ENCODE peak calls at places on chromosomes 16 and 17, in four cellular contexts. Q is tibial nerve, Y is IMR-90, S is thyroid gland. Z is an unnamed sample. For H3K4me1, the result is how much of the 10 kb centered on the place peaks cover.

GRCh38 chr16:57863434-57864160 is 61.3 kb upstream of the KIFC3 start:
- DNase-seq in Q (peak), Y (peak), S (peak), Z (no peak)

GRCh38 chr17:39579318-39580081 is 28.2 kb downstream of the NEUROD2 start:
- DNase-seq in Q (no peak), Y (no peak), S (no peak), Z (no peak)

GRCh38 chr17:22202702-22203101 is 510.4 kb downstream of the KCNJ18 start:
- DNase-seq in Q (no peak), Y (no peak), S (no peak), Z (peak)

GRCh38 chr16:87648236-87648635 is 45.9 kb downstream of the JPH3 start:
- DNase-seq in Q (no peak), Y (no peak), S (no peak), Z (no peak)

GRCh38 chr16:4003166-4003565 is 113.1 kb downstream of the ADCY9 start:
- DNase-seq in Q (no peak), Y (no peak), S (no peak), Z (no peak)

GRCh38 chr16:66481943-66482390 is 54.9 kb downstream of the BEAN1 start:
- DNase-seq in Q (no peak), Y (no peak), S (no peak), Z (no peak)

GRCh38 chr16:67457611-67458010 is 23.3 kb downstream of the ATP6V0D1 start:
- DNase-seq in Q (no peak), Y (no peak), S (peak), Z (no peak)

GRCh38 chr16:64648282-64648681 is 473.6 kb downstream of the CDH11 start:
- DNase-seq in Q (no peak), Y (no peak), S (no peak), Z (no peak)

GRCh38 chr17:65389956-65390355 is 171.5 kb downstream of the AXIN2 start:
- DNase-seq in Q (no peak), Y (peak), S (no peak), Z (no peak)

GRCh38 chr16:57245472-57246113 is 534 bp downstream of the ARL2BP start:
- DNase-seq in Q (no peak), Y (no peak), S (peak), Z (no peak)

GRCh38 chr17:78993241-78993956 is 13.7 kb upstream of the LGALS3BP start:
- DNase-seq in Q (peak), Y (peak), S (peak), Z (no peak)

GRCh38 chr17:70076189-70076588 is 1.2 kb downstream of the KCNJ16 start:
- DNase-seq in Q (no peak), Y (peak), S (no peak), Z (no peak)

GRCh38 chr17:1229354-1229890 is 40.8 kb upstream of the BHLHA9 start:
- DNase-seq in Q (peak), Y (no peak), S (peak), Z (peak)

GRCh38 chr16:89448656-89449055 is 41.7 kb downstream of the ANKRD11 start:
- DNase-seq in Q (no peak), Y (no peak), S (peak), Z (no peak)

DNA sequence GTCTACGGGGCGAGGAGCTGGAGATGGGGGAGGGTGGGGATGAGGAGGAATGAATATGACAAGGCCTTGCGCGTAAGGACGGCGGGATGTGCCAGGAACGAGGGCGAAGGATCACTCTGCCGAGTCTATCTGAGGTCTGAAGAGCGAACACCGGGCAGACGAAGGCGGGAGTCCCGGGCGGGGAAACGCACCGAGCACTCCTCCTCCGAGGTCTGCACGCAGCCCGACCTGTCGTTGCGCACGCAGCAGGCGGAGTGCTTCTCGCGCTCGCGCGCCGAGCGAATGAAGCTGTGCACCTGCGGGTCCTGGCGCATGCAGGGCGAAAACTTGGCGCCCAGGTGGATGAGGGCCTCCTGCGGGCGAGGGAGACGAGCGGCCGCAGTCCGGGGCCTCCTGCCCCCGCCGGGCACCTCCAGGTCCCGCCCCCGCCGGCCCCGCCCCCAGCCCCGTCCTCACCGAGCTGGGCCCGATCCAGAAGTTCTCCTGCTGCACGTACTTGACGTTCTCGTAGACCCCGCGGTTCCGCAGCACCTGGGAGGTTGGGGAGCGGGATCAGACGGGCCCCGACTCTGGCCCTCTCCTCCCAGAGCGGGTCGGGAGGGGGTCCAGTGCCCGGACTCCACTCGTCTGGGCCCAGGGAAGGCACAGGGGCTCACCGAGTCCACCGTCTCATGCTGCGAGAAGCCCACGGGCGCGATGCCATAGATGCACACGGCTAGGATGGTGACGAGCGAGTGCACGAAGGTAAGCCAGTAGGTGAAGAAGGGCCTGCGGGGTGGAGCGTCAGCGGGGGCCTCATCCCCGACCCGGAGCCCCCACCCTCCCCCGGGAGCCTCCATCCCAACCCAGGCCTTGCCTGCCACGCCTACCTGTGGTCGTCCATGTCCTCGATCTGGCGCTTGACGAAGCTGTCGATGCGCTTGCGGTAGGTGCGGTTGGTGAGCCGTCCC is 7.6 kb downstream of the SNRNP25 start:
- DNase-seq in Q (no peak), Y (no peak), S (no peak), Z (no peak)
- H3K4me1 ChIP-seq in Q (under half), Y (under half), S (under half), Z (under half)

GRCh38 chr16:85936761-85937343 is 37.9 kb downstream of the IRF8 start:
- DNase-seq in Q (no peak), Y (no peak), S (peak), Z (no peak)

GRCh38 chr16:85940214-85940613 is 41.3 kb downstream of the IRF8 start:
- DNase-seq in Q (no peak), Y (no peak), S (no peak), Z (no peak)

GRCh38 chr16:85934210-85934609 is 35.2 kb downstream of the IRF8 start:
- DNase-seq in Q (no peak), Y (no peak), S (no peak), Z (no peak)

GRCh38 chr16:85935391-85935956 is 36.5 kb downstream of the IRF8 start:
- DNase-seq in Q (no peak), Y (no peak), S (no peak), Z (no peak)

DNA sequence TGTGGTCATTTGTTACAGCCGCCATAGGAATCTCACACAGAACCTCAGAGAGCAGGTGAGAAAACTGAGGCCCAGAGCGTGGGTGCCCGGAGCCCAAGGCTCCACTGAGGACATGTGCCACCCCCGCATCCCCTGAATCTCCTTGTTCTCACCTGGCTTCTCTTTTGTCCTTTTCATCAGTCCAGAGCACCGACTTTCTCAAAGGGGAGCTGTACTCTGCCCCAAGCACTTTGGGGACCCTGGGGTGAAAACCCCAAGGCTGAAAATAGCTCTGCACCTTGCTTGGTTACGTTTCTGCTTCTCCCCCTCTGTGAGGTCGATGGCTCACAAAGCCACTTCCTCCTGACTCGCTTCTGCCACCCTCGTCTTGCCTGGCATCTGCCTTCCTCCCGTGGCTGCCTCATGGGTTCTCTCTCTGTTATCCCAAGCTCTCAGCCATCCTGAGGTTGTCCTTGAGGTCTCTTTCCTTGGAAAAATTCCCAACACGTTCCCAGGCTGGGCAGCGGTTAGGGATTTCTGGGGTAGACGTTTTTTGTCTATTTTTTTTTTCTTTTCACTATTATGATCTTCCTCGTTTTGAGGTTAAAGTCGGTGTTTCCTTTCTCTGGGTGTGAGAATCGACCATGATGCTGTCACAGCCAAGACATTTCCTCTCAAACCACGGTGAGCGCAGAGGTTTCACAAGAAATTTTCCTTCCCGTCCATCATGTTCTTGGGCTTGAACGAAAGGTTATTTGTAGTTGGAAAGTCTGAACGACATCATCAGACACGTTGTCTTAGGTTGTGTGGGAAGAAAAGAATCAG is 37.2 kb downstream of the IRF8 start:
- DNase-seq in Q (no peak), Y (no peak), S (no peak), Z (no peak)
- TF ChIP-seq POLR2A in Q (no peak), Y (no peak), S (no peak), Z (no peak)

GRCh38 chr17:7330099-7331015 is 1.2 kb upstream of the NEURL4 start:
- DNase-seq in Q (peak), Y (peak), S (peak), Z (no peak)

GRCh38 chr17:7340179-7340578 is 3.9 kb downstream of the ACAP1 start:
- DNase-seq in Q (no peak), Y (peak), S (no peak), Z (no peak)

GRCh38 chr17:7329360-7330098 is 394 bp upstream of the NEURL4 start:
- DNase-seq in Q (peak), Y (peak), S (peak), Z (peak)

GRCh38 chr17:7336240-7337175 is at the start of gene ACAP1:
- DNase-seq in Q (no peak), Y (no peak), S (no peak), Z (no peak)

GRCh38 chr17:7334938-7335538 is 1.3 kb upstream of the ACAP1 start:
- DNase-seq in Q (no peak), Y (no peak), S (no peak), Z (no peak)
- H3K4me1 ChIP-seq in Q (under half), Y (under half), S (under half), Z (under half)

DNA sequence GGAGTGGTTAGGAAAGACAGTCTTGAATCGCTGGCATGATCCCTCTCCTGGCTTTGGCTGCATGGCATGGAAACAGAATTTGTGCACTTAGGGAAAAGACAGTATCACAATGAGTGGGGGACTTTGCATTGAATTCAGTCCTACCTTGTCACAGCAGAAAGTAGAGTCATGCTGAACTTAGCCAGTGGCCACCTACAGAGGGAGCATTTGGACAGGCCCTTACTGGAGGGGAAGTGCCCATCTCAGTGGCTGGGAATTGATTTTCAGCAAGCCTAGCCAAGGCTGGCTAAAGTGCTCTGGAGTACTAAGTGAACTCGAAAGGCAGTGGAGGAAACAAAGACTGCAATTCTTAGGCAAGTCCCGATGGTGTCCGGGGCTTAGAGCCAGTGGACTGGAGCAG is 364.3 kb upstream of the TOM1L1 start:
- DNase-seq in Q (no peak), Y (no peak), S (no peak), Z (no peak)
- TF ChIP-seq POLR2A in Q (no peak), Y (no peak), S (no peak), Z (no peak)

DNA sequence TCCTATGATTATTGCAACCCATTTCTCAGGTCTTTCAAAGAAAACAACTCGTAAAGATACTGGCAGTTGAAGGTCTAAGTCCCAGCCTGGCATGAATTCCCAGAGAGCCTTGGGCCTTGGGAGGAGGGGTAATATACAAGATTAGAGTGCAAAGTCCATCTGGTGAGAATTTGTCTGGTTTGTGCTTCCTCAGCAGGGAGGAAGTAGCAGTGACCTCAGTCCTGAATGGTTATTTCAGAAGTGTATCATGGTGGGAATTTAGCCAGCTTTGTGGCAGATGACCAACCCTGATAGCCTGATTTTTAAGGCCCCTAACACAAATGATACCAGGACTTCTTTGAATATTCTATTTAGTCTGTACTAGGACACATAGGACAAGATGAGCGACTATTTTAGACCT is 151.2 kb upstream of the TBX2 start:
- DNase-seq in Q (no peak), Y (peak), S (no peak), Z (no peak)
- H3K4me1 ChIP-seq in Q (under half), Y (under half), S (half or more), Z (under half)

GRCh38 chr16:30063893-30064745 is 1.4 kb upstream of the ALDOA start:
- DNase-seq in Q (peak), Y (peak), S (peak), Z (peak)
- TF ChIP-seq POLR2A in Q (peak), Y (no peak), S (peak), Z (peak)

Z was measured in esophagus muscularis mucosa.